ENCODE peak calls at places on chromosomes 7 and 10, in seven cellular contexts. Q is lower lobe of right lung, X is fibroblast of mammary gland, P is foreskin fibroblast, R is endothelial cell, U is GM10248, C is RWPE1. Y is an unnamed sample.

GRCh38 chr10:95564291-95564690 is 3.1 kb upstream of the SORBS1 start:
- DNase-seq in Q (no peak), X (no peak), P (no peak), R (no peak), U (no peak), C (no peak), Y (no peak)

GRCh38 chr7:99033765-99034164 is 110.1 kb downstream of the SMURF1 start:
- DNase-seq in Q (no peak), X (no peak), P (no peak), R (no peak), U (no peak), C (no peak), Y (no peak)

GRCh38 chr7:70657532-70657931 is 474.4 kb upstream of the GALNT17 start:
- DNase-seq in Q (no peak), X (no peak), P (no peak), R (no peak), U (no peak), C (no peak), Y (no peak)

GRCh38 chr7:55365103-55365679 is at the start of gene LANCL2:
- DNase-seq in Q (peak; percentile 72), X (peak; percentile 48), P (peak; percentile 22), R (no peak), U (no peak), C (peak; percentile 21), Y (no peak)

GRCh38 chr10:48242160-48242904 is 32.2 kb downstream of the FRMPD2 start:
- DNase-seq in Q (no peak), X (no peak), P (no peak), R (no peak), U (no peak), C (no peak), Y (no peak)

GRCh38 chr10:117312430-117312829 is 62.8 kb downstream of the PDZD8 start:
- DNase-seq in Q (no peak), X (no peak), P (no peak), R (no peak), U (no peak), C (no peak), Y (peak; percentile 2)

GRCh38 chr10:117746541-117747195 is 204.1 kb downstream of the EMX2 start:
- DNase-seq in Q (no peak), X (no peak), P (no peak), R (no peak), U (no peak), C (no peak), Y (no peak)

GRCh38 chr10:127354992-127355391 is 158.6 kb upstream of the INSYN2A start:
- DNase-seq in Q (no peak), X (no peak), P (no peak), R (no peak), U (no peak), C (peak; percentile 17), Y (no peak)

GRCh38 chr7:156650042-156650441 is 9.5 kb downstream of the RNF32 start:
- DNase-seq in Q (no peak), X (peak; percentile 10), P (no peak), R (peak; percentile 45), U (no peak), C (peak; percentile 23), Y (peak; percentile 29)

GRCh38 chr10:58758311-58758710 is 245.6 kb downstream of the BICC1 start:
- DNase-seq in Q (no peak), X (no peak), P (no peak), R (no peak), U (no peak), C (no peak), Y (no peak)

GRCh38 chr10:66550351-66550750 is 375.5 kb upstream of the LRRTM3 start:
- DNase-seq in Q (no peak), X (no peak), P (no peak), R (no peak), U (no peak), C (no peak), Y (no peak)

GRCh38 chr7:122305475-122306319 is 1.1 kb upstream of the FEZF1 start:
- DNase-seq in Q (no peak), X (no peak), P (no peak), R (peak; percentile 34), U (no peak), C (no peak), Y (no peak)

GRCh38 chr7:102264367-102264891 is 22.2 kb upstream of the SH2B2 start:
- DNase-seq in Q (no peak), X (peak; percentile 12), P (no peak), R (no peak), U (peak; percentile 68), C (no peak), Y (no peak)

GRCh38 chr10:104938031-104938430 is 296.9 kb downstream of the SORCS3 start:
- DNase-seq in Q (no peak), X (peak; percentile 1), P (peak; percentile 6), R (no peak), U (no peak), C (no peak), Y (no peak)

GRCh38 chr10:45373003-45373782 is 823 bp upstream of the ALOX5 start:
- DNase-seq in Q (peak; percentile 62), X (no peak), P (no peak), R (peak; percentile 20), U (peak; percentile 43), C (no peak), Y (no peak)

GRCh38 chr7:47714669-47715607 is 133.0 kb upstream of the TNS3 start:
- DNase-seq in Q (no peak), X (no peak), P (no peak), R (no peak), U (peak; percentile 68), C (no peak), Y (no peak)

GRCh38 chr7:126803990-126804389 is 448.8 kb downstream of the GRM8 start:
- DNase-seq in Q (no peak), X (no peak), P (no peak), R (no peak), U (no peak), C (no peak), Y (no peak)

GRCh38 chr7:80826520-80827237 is 92.2 kb downstream of the SEMA3C start:
- DNase-seq in Q (no peak), X (peak; percentile 68), P (peak; percentile 36), R (no peak), U (no peak), C (peak; percentile 50), Y (peak; percentile 50)

GRCh38 chr10:77355844-77356243 is 281.8 kb downstream of the KCNMA1 start:
- DNase-seq in Q (no peak), X (peak; percentile 97), P (peak; percentile 77), R (no peak), U (no peak), C (peak; percentile 89), Y (peak; percentile 87)

GRCh38 chr10:12081470-12081869 is 12.7 kb downstream of the DHTKD1 start:
- DNase-seq in Q (no peak), X (no peak), P (no peak), R (no peak), U (no peak), C (no peak), Y (no peak)

GRCh38 chr7:30468041-30468440 is 10.5 kb downstream of the NOD1 start:
- DNase-seq in Q (no peak), X (no peak), P (no peak), R (no peak), U (no peak), C (no peak), Y (no peak)

GRCh38 chr10:79438699-79439085 is 6.7 kb downstream of the ZCCHC24 start:
- DNase-seq in Q (no peak), X (no peak), P (no peak), R (no peak), U (no peak), C (no peak), Y (no peak)

GRCh38 chr10:80154978-80155695 is 22.6 kb downstream of the PLAC9 start:
- DNase-seq in Q (no peak), X (peak; percentile 96), P (peak; percentile 94), R (no peak), U (no peak), C (peak; percentile 81), Y (peak; percentile 92)

GRCh38 chr10:128629111-128630096 is 503.2 kb upstream of the MKI67 start:
- DNase-seq in Q (no peak), X (peak; percentile 77), P (no peak), R (no peak), U (no peak), C (peak; percentile 63), Y (peak; percentile 73)

GRCh38 chr10:78359641-78360091 is 326.0 kb downstream of the RPS24 start:
- DNase-seq in Q (no peak), X (no peak), P (no peak), R (no peak), U (no peak), C (no peak), Y (no peak)

GRCh38 chr7:148234715-148235114 is 355.9 kb upstream of the C7orf33 start:
- DNase-seq in Q (no peak), X (no peak), P (no peak), R (no peak), U (no peak), C (no peak), Y (no peak)

GRCh38 chr10:363152-363551 is 227.9 kb downstream of the ZMYND11 start:
- DNase-seq in Q (no peak), X (no peak), P (no peak), R (no peak), U (no peak), C (no peak), Y (no peak)
- TF ChIP-seq CTCF in Q (no peak), X (no peak), P (no peak), R (no peak), U (no peak), C (no peak), Y (no peak)

DNA sequence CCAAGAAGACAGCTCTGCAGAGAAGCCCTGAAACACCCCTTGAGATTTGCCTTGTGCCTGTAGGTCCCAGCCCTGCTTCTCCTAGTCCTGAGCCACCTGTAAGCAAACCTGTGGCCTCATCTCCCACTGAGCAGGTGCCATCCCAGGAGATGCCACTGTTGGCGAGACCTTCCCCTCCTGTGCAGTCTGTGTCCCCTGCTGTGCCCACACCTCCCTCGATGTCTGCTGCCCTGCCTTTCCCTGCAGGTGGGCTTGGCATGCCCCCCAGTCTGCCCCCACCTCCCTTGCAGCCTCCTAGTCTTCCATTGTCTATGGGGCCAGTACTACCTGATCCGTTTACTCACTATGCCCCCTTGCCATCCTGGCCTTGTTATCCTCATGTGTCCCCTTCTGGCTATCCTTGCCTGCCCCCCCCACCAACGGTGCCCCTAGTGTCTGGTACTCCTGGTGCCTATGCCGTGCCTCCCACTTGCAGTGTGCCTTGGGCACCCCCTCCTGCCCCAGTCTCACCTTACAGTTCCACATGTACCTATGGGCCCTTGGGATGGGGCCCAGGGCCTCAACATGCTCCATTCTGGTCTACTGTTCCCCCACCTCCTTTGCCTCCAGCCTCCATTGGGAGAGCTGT is 8.2 kb downstream of the PPRC1 start:
- DNase-seq in Q (no peak), X (no peak), P (no peak), R (no peak), U (no peak), C (no peak), Y (no peak)
- TF ChIP-seq CTCF in Q (no peak), X (no peak), P (no peak), R (no peak), U (no peak), C (no peak), Y (no peak)

DNA sequence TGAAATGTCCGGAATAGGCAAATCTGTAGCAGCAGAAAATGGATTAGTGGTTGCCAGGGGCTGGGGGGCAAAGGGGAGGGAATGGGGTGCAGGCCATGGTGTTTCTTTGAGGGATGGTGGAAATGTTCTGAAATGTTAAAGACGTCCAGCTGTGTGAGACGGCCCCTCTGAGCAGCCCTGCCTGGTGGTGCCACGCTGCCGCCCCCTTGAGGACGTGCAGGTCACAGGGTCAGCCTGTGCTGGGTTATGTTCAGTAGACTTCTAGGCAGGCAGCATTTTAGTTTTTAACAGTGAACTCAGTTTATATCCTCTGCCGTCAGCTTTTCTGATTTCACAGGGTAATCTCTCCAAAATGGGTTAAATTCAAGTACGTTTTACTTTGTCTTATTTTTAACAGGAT is 9.4 kb downstream of the NUB1 start:
- DNase-seq in Q (no peak), X (no peak), P (no peak), R (peak; percentile 56), U (no peak), C (no peak), Y (no peak)
- TF ChIP-seq CTCF in Q (peak; percentile 18), X (peak; percentile 17), P (no peak), R (peak; percentile 23), U (peak; percentile 51), C (no peak), Y (no peak)

GRCh38 chr7:115449689-115450088 is 527.8 kb downstream of the MDFIC start:
- DNase-seq in Q (no peak), X (peak; percentile 8), P (no peak), R (no peak), U (no peak), C (no peak), Y (no peak)
- TF ChIP-seq CTCF in Q (no peak), X (no peak), P (no peak), R (no peak), U (no peak), C (no peak), Y (no peak)